ENCODE peak calls at places on chromosomes 13 and 19, in eight cellular contexts. N is lower lobe of right lung, Q is thoracic aorta, L is ovary, Y is cardiac muscle cell, I is A549, E is mucosa of descending colon, W is K562. C is an unnamed sample. For H3K9me3, the result is how much of the 10 kb centered on the place peaks cover.

GRCh38 chr13:75161804-75162203 is 320.2 kb downstream of the TBC1D4 start:
- DNase-seq in N (no peak), Q (no peak), E (no peak), Y (no peak), W (no peak), L (no peak), I (no peak), C (no peak)

GRCh38 chr19:12750851-12751250 is 740 bp upstream of the BEST2 start:
- DNase-seq in L (no peak), Q (no peak), Y (no peak), W (no peak), E (no peak), I (no peak), N (no peak), C (no peak)

GRCh38 chr13:20498129-20498528 is 27.5 kb downstream of the CRYL1 start:
- DNase-seq in L (no peak), N (no peak), W (no peak), I (no peak), Q (no peak), Y (no peak), E (no peak), C (no peak)

GRCh38 chr13:101552286-101552685 is 99.8 kb downstream of the ITGBL1 start:
- DNase-seq in W (no peak), L (no peak), Y (no peak), Q (no peak), E (no peak), N (no peak), I (no peak), C (no peak)

GRCh38 chr13:41058229-41059070 is 2.9 kb upstream of the WBP4 start:
- DNase-seq in Q (no peak), L (no peak), W (no peak), I (no peak), E (no peak), N (no peak), Y (peak), C (no peak)

GRCh38 chr13:32969516-32969941 is 46.7 kb upstream of the KL start:
- DNase-seq in I (no peak), W (no peak), E (no peak), Q (no peak), Y (no peak), L (no peak), N (no peak), C (no peak)

GRCh38 chr13:84049442-84049841 is 167.2 kb upstream of the SLITRK1 start:
- DNase-seq in N (no peak), L (no peak), E (no peak), I (no peak), W (no peak), Q (no peak), Y (no peak), C (no peak)

GRCh38 chr13:36774895-36775294 is 44.1 kb upstream of the RFXAP start:
- DNase-seq in Q (no peak), E (no peak), I (no peak), N (no peak), W (no peak), Y (no peak), L (no peak), C (no peak)

GRCh38 chr19:46617566-46618079 is 7.3 kb downstream of the PTGIR start:
- DNase-seq in Y (no peak), N (no peak), I (no peak), Q (no peak), L (no peak), E (no peak), W (no peak), C (no peak)

GRCh38 chr19:54462713-54463530 is 656 bp downstream of the LENG9 start:
- DNase-seq in W (peak), E (peak), I (peak), L (peak), Y (peak), Q (no peak), N (peak), C (peak)

GRCh38 chr19:4660181-4660791 is 9.9 kb downstream of the MYDGF start:
- DNase-seq in Y (peak), L (no peak), N (no peak), W (no peak), Q (no peak), E (peak), I (peak), C (peak)

GRCh38 chr13:71852082-71852481 is 14.9 kb downstream of the DACH1 start:
- DNase-seq in Y (no peak), I (no peak), Q (no peak), L (no peak), W (no peak), E (no peak), N (no peak), C (peak)

GRCh38 chr13:74134226-74134776 is at the start of gene KLF12:
- DNase-seq in N (peak), W (peak), Y (peak), Q (peak), L (peak), E (peak), I (peak), C (peak)
- TF ChIP-seq CTCF in N (no peak), W (no peak), Y (no peak), Q (no peak), L (no peak), E (no peak), I (no peak), C (no peak)

GRCh38 chr19:37197768-37198167 is 12.6 kb downstream of the ZNF585B start:
- DNase-seq in N (no peak), Q (no peak), Y (no peak), W (no peak), E (no peak), I (no peak), L (no peak), C (no peak)
- H3K9me3 ChIP-seq in N (half or more), Q (under half), Y (under half), W (under half), E (half or more), I (half or more), L (under half), C (under half)

DNA sequence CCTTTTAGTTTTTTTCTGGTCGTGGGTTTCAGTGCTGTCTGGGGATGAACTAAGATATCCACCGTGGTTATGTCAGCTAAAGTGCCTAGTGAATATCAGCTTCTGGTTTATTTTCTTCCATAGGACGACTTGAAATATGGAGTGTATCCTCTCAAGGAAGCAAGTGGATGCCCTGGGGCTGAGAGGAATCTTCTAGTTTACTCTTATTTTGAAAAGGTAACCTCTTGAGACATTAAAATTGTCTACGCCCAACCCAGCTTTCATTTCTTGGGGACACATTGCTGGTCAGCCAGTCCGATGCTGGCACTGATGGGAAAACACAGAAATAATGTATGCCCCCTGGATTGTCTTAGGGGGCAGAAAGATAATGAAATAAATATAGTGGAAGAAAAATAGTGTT is 1.6 kb downstream of the ZNF431 start:
- DNase-seq in E (no peak), W (no peak), Q (no peak), L (no peak), Y (no peak), I (no peak), N (no peak), C (no peak)
- H3K4me3 ChIP-seq in E (no peak), W (peak), Q (no peak), L (peak), Y (no peak), I (no peak), N (no peak), C (no peak)

DNA sequence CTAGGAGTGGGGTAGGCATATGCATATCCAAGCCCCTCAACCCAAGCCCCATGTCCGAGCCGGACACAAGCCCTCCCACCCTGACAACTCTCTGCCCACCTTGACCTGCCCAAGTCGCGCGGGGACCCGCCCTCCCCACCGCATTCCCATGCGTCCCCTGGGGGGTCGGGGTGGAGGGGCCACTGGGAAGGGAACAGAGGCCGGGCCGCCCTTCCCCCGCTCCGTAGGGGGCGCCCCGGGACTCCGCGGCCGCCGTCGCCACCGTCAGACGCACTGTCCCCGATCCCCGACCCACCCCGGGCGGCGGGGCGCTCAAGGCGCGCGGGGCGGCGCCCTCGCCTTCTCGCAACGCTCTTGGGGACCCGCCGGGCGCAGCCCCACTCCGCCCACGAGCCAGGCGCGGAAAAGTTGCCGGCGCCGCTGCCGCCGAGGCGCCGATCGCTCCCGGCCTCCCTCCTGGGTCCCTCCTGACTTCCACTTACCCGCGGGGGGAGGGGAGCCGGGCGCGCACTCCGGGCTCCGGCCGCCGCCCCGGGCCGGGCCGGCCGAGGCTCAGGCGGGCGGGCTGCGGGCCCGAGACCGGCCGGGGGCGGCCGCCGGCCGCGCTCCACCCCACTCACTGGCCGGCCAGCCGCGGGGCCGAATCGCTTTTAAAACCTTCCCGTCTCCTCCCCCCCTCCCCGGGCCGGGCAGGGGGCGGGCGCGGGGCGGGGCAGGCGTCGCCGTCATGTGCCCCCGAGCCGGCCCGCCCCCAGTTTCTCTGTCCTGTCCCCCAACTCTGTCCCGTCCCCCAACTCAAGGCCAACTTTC is 34.4 kb upstream of the NANOS3 start:
- DNase-seq in E (peak), W (peak), L (peak), I (peak), N (peak), Y (peak), Q (peak), C (peak)
- TF ChIP-seq CTCF in E (no peak), W (peak), L (no peak), I (no peak), N (peak), Y (no peak), Q (no peak), C (no peak)

DNA sequence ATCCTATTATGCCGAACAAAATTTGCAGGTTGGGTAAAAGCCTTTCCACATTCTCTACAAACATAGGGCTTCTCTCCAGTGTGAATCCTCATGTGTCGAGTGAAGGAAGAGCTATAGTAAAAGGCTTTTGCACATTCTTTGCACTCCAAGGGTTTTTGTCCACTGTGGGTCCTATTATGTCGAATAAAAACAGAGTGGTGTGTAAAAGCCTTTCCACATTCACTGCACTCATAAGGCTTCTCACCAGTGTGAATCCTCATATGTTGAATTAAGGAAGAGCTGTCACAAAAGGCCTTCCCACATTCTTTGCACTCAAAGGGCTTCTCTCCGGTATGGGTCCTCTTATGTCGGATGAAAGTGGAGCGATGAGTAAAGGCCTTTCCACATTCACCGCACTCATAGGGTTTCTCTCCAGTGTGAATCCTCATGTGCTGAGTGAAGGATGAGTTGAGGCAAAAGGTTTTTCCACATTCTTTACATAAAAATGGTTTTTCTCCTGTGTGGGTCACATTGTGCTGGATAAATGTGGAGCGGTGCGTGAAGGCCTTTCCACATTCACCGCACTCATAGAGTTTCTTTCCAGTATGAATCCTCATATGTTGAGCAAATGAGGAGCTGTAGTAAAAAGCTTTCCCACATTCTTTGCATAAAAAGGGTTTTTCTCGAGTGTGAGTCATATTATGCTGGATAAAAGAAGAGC is 13.6 kb downstream of the ZNF599 start:
- DNase-seq in N (no peak), Y (no peak), I (no peak), L (no peak), Q (no peak), E (no peak), W (no peak), C (no peak)
- H3K9me3 ChIP-seq in N (half or more), Y (under half), I (half or more), L (under half), Q (half or more), E (half or more), W (under half), C (under half)

GRCh38 chr19:19711306-19711933 is 21.5 kb downstream of the ZNF14 start:
- DNase-seq in E (no peak), Q (no peak), N (no peak), I (no peak), L (no peak), W (no peak), Y (no peak), C (no peak)
- H3K4me3 ChIP-seq in E (no peak), Q (peak), N (no peak), I (no peak), L (no peak), W (no peak), Y (no peak), C (no peak)

GRCh38 chr19:17582613-17583012 is 27.2 kb downstream of the COLGALT1 start:
- DNase-seq in N (no peak), Q (no peak), E (no peak), W (no peak), Y (no peak), I (no peak), L (no peak), C (no peak)
- TF ChIP-seq CTCF in N (no peak), Q (no peak), E (no peak), W (peak), Y (no peak), I (no peak), L (no peak), C (no peak)

GRCh38 chr19:52020506-52020905 is 7.7 kb downstream of the ZNF614 start:
- DNase-seq in I (no peak), Q (no peak), L (no peak), Y (no peak), W (no peak), E (no peak), N (no peak), C (no peak)

GRCh38 chr19:52022193-52022592 is 6.0 kb downstream of the ZNF614 start:
- DNase-seq in N (no peak), Q (no peak), Y (no peak), E (no peak), I (no peak), L (no peak), W (no peak), C (no peak)
- H3K9me3 ChIP-seq in N (half or more), Q (half or more), Y (under half), E (half or more), I (half or more), L (half or more), W (under half), C (under half)